ENCODE peak calls at places on chromosomes 1 and 21, in six cellular contexts. H is right lobe of liver, W is uterus, B is IMR-90, Y is HCT116, U is ovary. Z is an unnamed sample.

GRCh38 chr21:44304041-44304738 is 4.3 kb downstream of the PFKL start:
- DNase-seq in H (no peak), B (no peak), U (no peak), W (no peak), Y (no peak), Z (no peak)

GRCh38 chr1:116259665-116260064 is 113.4 kb upstream of the ATP1A1 start:
- DNase-seq in U (no peak), B (no peak), W (no peak), H (no peak), Y (no peak), Z (no peak)

GRCh38 chr21:29095203-29095602 is 21.8 kb upstream of the CCT8 start:
- DNase-seq in W (no peak), Y (no peak), H (no peak), U (no peak), B (no peak), Z (no peak)

GRCh38 chr1:48025076-48025475 is 27.9 kb upstream of the TRABD2B start:
- DNase-seq in B (no peak), U (no peak), H (no peak), W (no peak), Y (no peak), Z (no peak)

GRCh38 chr1:180232521-180233043 is 2.5 kb downstream of the LHX4 start:
- DNase-seq in W (no peak), Y (no peak), H (no peak), B (no peak), U (no peak), Z (no peak)

GRCh38 chr1:156813750-156814570 is 2.7 kb downstream of the SH2D2A start:
- DNase-seq in Y (peak), W (peak), B (peak), H (peak), U (peak), Z (peak)

GRCh38 chr21:46667735-46668380 is 32.4 kb downstream of the PRMT2 start:
- DNase-seq in B (peak), U (no peak), Y (no peak), W (no peak), H (no peak), Z (no peak)

GRCh38 chr21:33543505-33544129 is 779 bp downstream of the SON start:
- DNase-seq in H (peak), U (peak), W (peak), Y (no peak), B (no peak), Z (peak)

GRCh38 chr1:226562989-226563388 is 14.4 kb downstream of the STUM start:
- DNase-seq in W (no peak), Y (no peak), B (no peak), H (no peak), U (no peak), Z (no peak)

GRCh38 chr1:28290851-28291250 is 31.5 kb downstream of the SESN2 start:
- DNase-seq in U (no peak), H (peak), W (no peak), B (no peak), Y (no peak), Z (no peak)

GRCh38 chr1:76053021-76053420 is 21.5 kb upstream of the ST6GALNAC3 start:
- DNase-seq in H (no peak), U (no peak), Y (no peak), W (no peak), B (no peak), Z (no peak)

GRCh38 chr1:173478099-173478555 is 992 bp downstream of the PRDX6 start:
- DNase-seq in Y (peak), H (peak), W (peak), U (peak), B (peak), Z (no peak)
- TF ChIP-seq POLR2A in Y (no peak), H (no peak), W (peak), U (no peak), B (no peak), Z (no peak)

DNA sequence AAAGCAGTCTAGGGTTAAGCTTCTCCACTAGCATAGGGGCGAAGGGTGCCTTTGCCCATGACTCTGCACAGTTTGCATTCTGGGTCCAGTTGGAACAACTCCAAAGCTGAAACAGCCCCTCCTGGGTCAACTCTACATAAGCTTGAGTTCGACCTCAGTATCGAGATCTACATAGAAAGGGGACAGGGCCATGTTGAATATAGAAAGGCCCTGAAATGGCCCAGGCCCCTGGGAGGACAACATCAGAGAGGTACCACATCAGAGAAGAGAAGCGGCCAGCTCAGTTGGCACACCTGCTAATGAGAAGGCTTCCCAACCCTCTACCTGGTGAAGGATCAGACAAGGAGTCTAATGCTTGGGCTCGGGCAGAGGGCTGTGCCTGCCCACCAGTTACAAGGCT is 1.6 kb downstream of the DENND2D start:
- DNase-seq in W (no peak), H (no peak), Y (no peak), B (no peak), U (no peak), Z (no peak)
- H3K27ac ChIP-seq in W (no peak), H (peak), Y (no peak), B (no peak), U (no peak), Z (peak)

GRCh38 chr1:230424440-230425251 is 1.5 kb downstream of the PGBD5 start:
- DNase-seq in W (no peak), Y (no peak), B (no peak), U (no peak), H (no peak), Z (no peak)
- TF ChIP-seq POLR2A in W (no peak), Y (no peak), B (no peak), U (no peak), H (no peak), Z (no peak)

GRCh38 chr1:2102753-2103152 is 52.5 kb downstream of the PRKCZ start:
- DNase-seq in W (no peak), H (no peak), B (no peak), U (no peak), Y (no peak), Z (no peak)
- H3K27ac ChIP-seq in W (no peak), H (no peak), B (no peak), U (no peak), Y (no peak), Z (no peak)

Z was measured in breast epithelium.